ENCODE peak calls at places on chromosomes 2 and 18, in seven cellular contexts. W, U, Z, B, L, N and T are unnamed samples.

GRCh38 chr2:210955591-210955990 is 399.2 kb downstream of the CPS1 start:
- DNase-seq in W (no peak), U (no peak), Z (peak), B (no peak), L (no peak), N (peak), T (no peak)

GRCh38 chr2:215833531-215834162 is 179.7 kb downstream of the MREG start:
- DNase-seq in W (no peak), U (no peak), Z (peak), B (no peak), L (no peak), N (peak), T (no peak)

GRCh38 chr2:8558096-8558495 is 123.8 kb upstream of the ID2 start:
- DNase-seq in W (no peak), U (no peak), Z (no peak), B (peak), L (no peak), N (no peak), T (peak)

GRCh38 chr2:234495801-234496441 is 960 bp downstream of the ARL4C start:
- DNase-seq in W (peak), U (no peak), Z (peak), B (no peak), L (peak), N (peak), T (peak)

GRCh38 chr2:237665713-237666143 is 38.3 kb downstream of the LRRFIP1 start:
- DNase-seq in W (no peak), U (no peak), Z (no peak), B (no peak), L (no peak), N (no peak), T (no peak)

GRCh38 chr2:1518891-1519530 is 105.7 kb downstream of the TPO start:
- DNase-seq in W (no peak), U (no peak), Z (peak), B (peak), L (no peak), N (no peak), T (no peak)

GRCh38 chr2:224038049-224038829 is 847 bp downstream of the SERPINE2 start:
- DNase-seq in W (peak), U (no peak), Z (peak), B (no peak), L (peak), N (peak), T (peak)

GRCh38 chr2:129767987-129768386 is 211.5 kb upstream of the RAB6C start:
- DNase-seq in W (no peak), U (no peak), Z (no peak), B (no peak), L (no peak), N (no peak), T (no peak)

GRCh38 chr2:86233464-86233863 is 34.2 kb downstream of the MRPL35 start:
- DNase-seq in W (no peak), U (no peak), Z (no peak), B (no peak), L (no peak), N (no peak), T (no peak)

GRCh38 chr2:235143789-235144188 is 192.0 kb downstream of the SH3BP4 start:
- DNase-seq in W (peak), U (no peak), Z (no peak), B (no peak), L (no peak), N (no peak), T (no peak)

GRCh38 chr2:176079285-176079830 is 4.4 kb downstream of the EVX2 start:
- DNase-seq in W (no peak), U (no peak), Z (no peak), B (no peak), L (no peak), N (no peak), T (no peak)

GRCh38 chr2:85662899-85663683 is 4.9 kb downstream of the SFTPB start:
- DNase-seq in W (no peak), U (no peak), Z (peak), B (peak), L (no peak), N (peak), T (no peak)

GRCh38 chr18:70273021-70273420 is 15.8 kb upstream of the SOCS6 start:
- DNase-seq in W (no peak), U (no peak), Z (no peak), B (no peak), L (no peak), N (no peak), T (no peak)

GRCh38 chr2:178568227-178568626 is 88.0 kb downstream of the PLEKHA3 start:
- DNase-seq in W (no peak), U (no peak), Z (no peak), B (no peak), L (no peak), N (no peak), T (no peak)

GRCh38 chr18:24726727-24727539 is 266.5 kb downstream of the HRH4 start:
- DNase-seq in W (peak), U (no peak), Z (peak), B (peak), L (peak), N (peak), T (peak)

GRCh38 chr18:57925706-57926105 is 118.3 kb upstream of the NEDD4L start:
- DNase-seq in W (no peak), U (no peak), Z (peak), B (no peak), L (no peak), N (no peak), T (no peak)

GRCh38 chr2:9153589-9153988 is 53.0 kb upstream of the ASAP2 start:
- DNase-seq in W (no peak), U (no peak), Z (peak), B (peak), L (no peak), N (no peak), T (no peak)

GRCh38 chr2:19649785-19650380 is 251.9 kb downstream of the TTC32 start:
- DNase-seq in W (no peak), U (peak), Z (peak), B (peak), L (no peak), N (peak), T (no peak)

GRCh38 chr2:45342-46130 is 769 bp downstream of the FAM110C start:
- DNase-seq in W (peak), U (no peak), Z (no peak), B (no peak), L (no peak), N (no peak), T (no peak)

GRCh38 chr2:46471-47345 is at the start of gene FAM110C:
- DNase-seq in W (peak), U (no peak), Z (peak), B (no peak), L (no peak), N (no peak), T (peak)

GRCh38 chr2:44748-45341 is 1.5 kb downstream of the FAM110C start:
- DNase-seq in W (peak), U (no peak), Z (no peak), B (no peak), L (no peak), N (no peak), T (no peak)

GRCh38 chr2:46131-46470 is 204 bp downstream of the FAM110C start:
- DNase-seq in W (no peak), U (no peak), Z (no peak), B (no peak), L (no peak), N (no peak), T (no peak)

GRCh38 chr2:47346-48218 is 1.3 kb upstream of the FAM110C start:
- DNase-seq in W (no peak), U (no peak), Z (no peak), B (no peak), L (no peak), N (no peak), T (no peak)
- H3K4me3 ChIP-seq in W (peak), U (no peak), Z (peak), B (peak), L (no peak), N (no peak), T (no peak)

GRCh38 chr18:2212846-2213245 is 358.5 kb downstream of the METTL4 start:
- DNase-seq in W (no peak), U (no peak), Z (no peak), B (no peak), L (no peak), N (no peak), T (no peak)
- H3K4me3 ChIP-seq in W (no peak), U (no peak), Z (no peak), B (no peak), L (no peak), N (no peak), T (no peak)

GRCh38 chr2:70964133-70964532 is 14.3 kb upstream of the ANKRD53 start:
- DNase-seq in W (peak), U (no peak), Z (no peak), B (no peak), L (no peak), N (no peak), T (no peak)

GRCh38 chr2:70967189-70967588 is 11.2 kb upstream of the ANKRD53 start:
- DNase-seq in W (no peak), U (no peak), Z (no peak), B (no peak), L (no peak), N (no peak), T (no peak)

GRCh38 chr2:70966681-70967080 is 11.7 kb upstream of the ANKRD53 start:
- DNase-seq in W (no peak), U (no peak), Z (no peak), B (no peak), L (no peak), N (no peak), T (no peak)

GRCh38 chr2:70964596-70965386 is 13.6 kb upstream of the ANKRD53 start:
- DNase-seq in W (peak), U (no peak), Z (peak), B (peak), L (no peak), N (peak), T (peak)

DNA sequence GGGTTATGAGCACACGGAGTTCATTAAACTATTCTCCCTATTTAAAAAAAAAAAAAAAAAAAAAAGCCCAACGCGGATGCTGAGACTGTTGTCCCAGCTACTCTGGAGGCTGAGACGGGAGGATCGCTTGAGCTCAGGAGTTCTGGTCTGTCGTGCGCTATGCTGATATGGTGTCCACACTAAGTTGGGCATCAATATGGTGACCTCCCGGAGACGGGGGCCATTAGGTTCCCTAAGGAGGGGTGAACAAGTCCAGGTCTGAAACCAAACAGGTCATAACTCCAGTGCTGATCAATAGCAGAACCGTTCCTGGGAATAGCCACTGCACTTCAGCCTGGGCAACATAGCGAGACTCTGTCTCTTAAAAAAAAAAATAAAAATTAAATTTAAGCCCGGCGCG is 12.9 kb upstream of the ANKRD53 start:
- DNase-seq in W (peak), U (no peak), Z (no peak), B (no peak), L (no peak), N (no peak), T (no peak)
- H3K4me3 ChIP-seq in W (peak), U (no peak), Z (no peak), B (peak), L (no peak), N (peak), T (peak)

GRCh38 chr18:63313409-63313917 is 6.1 kb downstream of the BCL2 start:
- DNase-seq in W (no peak), U (no peak), Z (no peak), B (no peak), L (no peak), N (no peak), T (no peak)
- H3K4me3 ChIP-seq in W (no peak), U (no peak), Z (no peak), B (no peak), L (no peak), N (no peak), T (no peak)

DNA sequence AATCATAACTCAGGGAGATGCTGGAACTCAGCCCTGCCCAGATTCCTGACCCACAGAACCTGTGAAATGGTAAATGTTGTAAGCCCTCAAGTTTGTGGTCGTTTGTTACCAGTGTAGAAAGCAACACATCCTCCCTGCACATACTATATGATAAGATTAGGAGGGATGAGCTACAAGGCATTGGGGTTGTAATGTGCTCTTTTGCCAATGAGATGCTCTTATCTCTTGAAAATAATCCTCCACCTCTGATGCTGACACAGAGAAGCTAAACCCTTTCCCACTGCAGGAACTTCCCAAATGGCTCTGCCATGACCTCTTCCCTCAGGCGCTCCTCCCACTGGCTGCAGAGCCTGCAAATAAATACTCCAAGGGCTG is 23.5 kb downstream of the CDC42EP3 start:
- DNase-seq in W (no peak), U (no peak), Z (peak), B (no peak), L (no peak), N (no peak), T (no peak)
- H3K4me3 ChIP-seq in W (no peak), U (no peak), Z (no peak), B (no peak), L (no peak), N (no peak), T (no peak)